ENCODE peak calls at places on chromosomes 11 and 22, in ten cellular contexts. P is GM04504; O is GM20000; G is non-pigmented ciliary epithelial cell; X is testis; E is endothelial cell; K is Peyer's patch; H is SK-N-DZ; W is nephron progenitor cell; Z is effector CD4-positive, alpha-beta T cell. D is an unnamed sample.

GRCh38 chr11:803770-804598 is 1.0 kb downstream of the PIDD1 start:
- DNase-seq in Z (no peak), K (no peak), H (no peak), P (no peak), O (no peak), X (no peak), G (no peak), W (peak; percentile 45), E (no peak), D (no peak)

GRCh38 chr22:47367107-47367690 is 604.7 kb downstream of the TBC1D22A start:
- DNase-seq in X (peak; percentile 2), W (no peak), K (no peak), Z (no peak), P (no peak), O (no peak), G (no peak), E (no peak), H (no peak), D (no peak)

GRCh38 chr11:68025047-68025446 is 5.4 kb upstream of the NDUFS8 start:
- DNase-seq in H (no peak), Z (no peak), G (no peak), O (no peak), K (no peak), X (no peak), E (no peak), P (no peak), W (no peak), D (no peak)

GRCh38 chr11:44805596-44805995 is 78.8 kb downstream of the TSPAN18 start:
- DNase-seq in X (no peak), W (no peak), H (no peak), G (no peak), P (no peak), E (no peak), K (no peak), O (no peak), Z (no peak), D (no peak)

GRCh38 chr22:23828800-23829680 is 9.8 kb downstream of the DERL3 start:
- DNase-seq in W (no peak), X (peak; percentile 58), O (no peak), Z (no peak), P (no peak), H (no peak), G (no peak), K (no peak), E (no peak), D (no peak)

GRCh38 chr11:19199037-19199436 is 2.7 kb downstream of the CSRP3 start:
- DNase-seq in E (no peak), P (no peak), W (no peak), O (no peak), X (no peak), H (no peak), K (no peak), Z (no peak), G (no peak), D (no peak)

GRCh38 chr22:26174280-26174679 is 5.0 kb downstream of the SEZ6L start:
- DNase-seq in X (peak; percentile 20), O (no peak), G (no peak), P (peak; percentile 3), W (peak; percentile 31), Z (no peak), E (peak; percentile 47), K (no peak), H (peak; percentile 47), D (no peak)

GRCh38 chr11:130992788-130993187 is 76.5 kb upstream of the SNX19 start:
- DNase-seq in H (no peak), E (no peak), Z (no peak), O (no peak), X (no peak), P (no peak), K (no peak), G (no peak), W (no peak), D (no peak)

GRCh38 chr11:112507281-112507680 is 246.6 kb upstream of the PLET1 start:
- DNase-seq in K (no peak), X (no peak), P (no peak), E (no peak), Z (no peak), G (no peak), H (no peak), O (no peak), W (no peak), D (no peak)

GRCh38 chr22:20605328-20605727 is 97.9 kb downstream of the MED15 start:
- DNase-seq in H (no peak), E (no peak), G (no peak), P (no peak), W (no peak), Z (no peak), X (no peak), K (no peak), O (no peak), D (no peak)

GRCh38 chr11:50275133-50275532 is 242.5 kb downstream of the OR4C45 start:
- DNase-seq in K (no peak), O (no peak), W (no peak), H (no peak), G (no peak), P (no peak), Z (no peak), E (no peak), X (no peak), D (no peak)

GRCh38 chr11:111557425-111558111 is 17.0 kb downstream of the LAYN start:
- DNase-seq in K (no peak), E (no peak), G (peak; percentile 98), O (no peak), X (no peak), P (peak; percentile 95), Z (no peak), H (no peak), W (no peak), D (no peak)

GRCh38 chr11:130782361-130783221 is 133.7 kb downstream of the SNX19 start:
- DNase-seq in E (no peak), H (no peak), K (no peak), P (no peak), W (no peak), G (no peak), X (no peak), O (no peak), Z (no peak), D (no peak)

GRCh38 chr22:22735695-22736611 is 91.5 kb downstream of the GGTLC2 start:
- DNase-seq in H (no peak), K (no peak), Z (no peak), W (no peak), E (no peak), O (no peak), X (no peak), G (no peak), P (no peak), D (no peak)

GRCh38 chr11:126546694-126547093 is 191.2 kb downstream of the ST3GAL4 start:
- DNase-seq in O (no peak), E (no peak), W (no peak), X (no peak), G (no peak), H (no peak), Z (no peak), P (no peak), K (no peak), D (no peak)

GRCh38 chr22:37638351-37639069 is 959 bp upstream of the SH3BP1 start:
- DNase-seq in W (no peak), P (no peak), G (no peak), X (no peak), H (no peak), E (no peak), O (no peak), K (peak; percentile 51), Z (no peak), D (peak; percentile 33)

GRCh38 chr22:37403267-37403960 is 23.9 kb downstream of the ELFN2 start:
- DNase-seq in G (no peak), E (no peak), P (no peak), O (no peak), H (peak; percentile 17), K (no peak), W (peak; percentile 39), X (no peak), Z (no peak), D (no peak)

GRCh38 chr11:131809203-131809948 is 439.0 kb downstream of the NTM start:
- DNase-seq in Z (no peak), H (no peak), O (no peak), W (no peak), K (no peak), E (no peak), G (no peak), X (no peak), P (no peak), D (no peak)

GRCh38 chr11:6321961-6322362 is 1.7 kb upstream of the CAVIN3 start:
- DNase-seq in H (no peak), Z (no peak), K (no peak), P (no peak), W (no peak), E (no peak), X (no peak), G (no peak), O (no peak), D (peak; percentile 12)

GRCh38 chr22:23404689-23405365 is 175.3 kb downstream of the IGLL1 start:
- DNase-seq in H (no peak), G (no peak), P (no peak), X (peak; percentile 75), W (no peak), Z (no peak), O (no peak), E (peak; percentile 73), K (no peak), D (no peak)